ENCODE peak calls at places on chromosome X, in ten cellular contexts. X is stomach, C is A549, R is Peyer's patch, M is K562, Y is GM12891, D is body of pancreas, T is right lobe of liver, O is GM12892, L is endothelial cell of umbilical vein. N is an unnamed sample.

GRCh38 chrX:148771440-148771839 is 271.0 kb downstream of the AFF2 start:
- DNase-seq in X (no peak), C (no peak), R (no peak), M (no peak), Y (no peak), D (no peak), T (no peak), O (no peak), L (peak), N (no peak)

GRCh38 chrX:153941331-153942252 is 2.9 kb downstream of the RENBP start:
- DNase-seq in X (no peak), C (no peak), R (no peak), M (no peak), Y (no peak), D (no peak), T (no peak), O (no peak), L (no peak), N (no peak)

GRCh38 chrX:136126892-136127406 is 20.4 kb upstream of the FHL1 start:
- DNase-seq in X (no peak), C (no peak), R (no peak), M (no peak), Y (no peak), D (no peak), T (no peak), O (no peak), L (no peak), N (no peak)

GRCh38 chrX:13101439-13102139 is 57.2 kb upstream of the FAM9C start:
- DNase-seq in X (peak), C (peak), R (peak), M (peak), Y (no peak), D (peak), T (no peak), O (no peak), L (peak), N (no peak)

GRCh38 chrX:18173494-18174180 is 47.0 kb downstream of the BEND2 start:
- DNase-seq in X (no peak), C (no peak), R (no peak), M (peak), Y (no peak), D (no peak), T (no peak), O (no peak), L (no peak), N (no peak)

GRCh38 chrX:374566-374965 is 12.1 kb downstream of the PPP2R3B start:
- DNase-seq in X (no peak), C (no peak), R (no peak), M (no peak), Y (no peak), D (no peak), T (no peak), O (no peak), L (no peak), N (no peak)

GRCh38 chrX:1453390-1453783 is 678 bp upstream of the ASMTL start:
- DNase-seq in X (no peak), C (no peak), R (no peak), M (no peak), Y (no peak), D (no peak), T (peak), O (no peak), L (no peak), N (peak)

GRCh38 chrX:110412971-110413726 is 54.5 kb downstream of the RTL9 start:
- DNase-seq in X (peak), C (peak), R (peak), M (peak), Y (peak), D (peak), T (peak), O (peak), L (peak), N (peak)

GRCh38 chrX:123625952-123626351 is 106.9 kb downstream of the THOC2 start:
- DNase-seq in X (no peak), C (no peak), R (no peak), M (no peak), Y (no peak), D (no peak), T (no peak), O (no peak), L (no peak), N (no peak)

GRCh38 chrX:15854080-15854655 is 445 bp downstream of the AP1S2 start:
- DNase-seq in X (peak), C (peak), R (peak), M (peak), Y (no peak), D (peak), T (peak), O (peak), L (no peak), N (no peak)

GRCh38 chrX:112211459-112211858 is 128.9 kb upstream of the TRPC5 start:
- DNase-seq in X (no peak), C (no peak), R (no peak), M (no peak), Y (no peak), D (no peak), T (no peak), O (no peak), L (no peak), N (no peak)

GRCh38 chrX:110600745-110601310 is 194.8 kb downstream of the CHRDL1 start:
- DNase-seq in X (no peak), C (no peak), R (no peak), M (no peak), Y (no peak), D (no peak), T (no peak), O (no peak), L (no peak), N (no peak)

GRCh38 chrX:107135076-107135964 is 16.7 kb upstream of the RBM41 start:
- DNase-seq in X (no peak), C (peak), R (peak), M (no peak), Y (no peak), D (no peak), T (no peak), O (no peak), L (no peak), N (no peak)

GRCh38 chrX:129931411-129932136 is 25.6 kb downstream of the UTP14A start:
- DNase-seq in X (peak), C (peak), R (peak), M (peak), Y (peak), D (peak), T (peak), O (peak), L (peak), N (peak)

GRCh38 chrX:30364229-30364628 is 55.0 kb upstream of the NR0B1 start:
- DNase-seq in X (no peak), C (no peak), R (no peak), M (no peak), Y (no peak), D (peak), T (no peak), O (no peak), L (no peak), N (no peak)

GRCh38 chrX:40734956-40735317 is 405 bp downstream of the MED14 start:
- DNase-seq in X (no peak), C (peak), R (peak), M (no peak), Y (no peak), D (peak), T (peak), O (no peak), L (peak), N (no peak)

GRCh38 chrX:73266766-73267165 is 52.1 kb upstream of the NAP1L2 start:
- DNase-seq in X (no peak), C (no peak), R (no peak), M (no peak), Y (no peak), D (no peak), T (no peak), O (no peak), L (no peak), N (no peak)

GRCh38 chrX:107823456-107823855 is 2.2 kb upstream of the MID2 start:
- DNase-seq in X (no peak), C (no peak), R (no peak), M (no peak), Y (no peak), D (no peak), T (no peak), O (no peak), L (peak), N (no peak)

GRCh38 chrX:17787557-17787956 is 50.3 kb downstream of the SCML1 start:
- DNase-seq in X (no peak), C (no peak), R (no peak), M (no peak), Y (no peak), D (no peak), T (no peak), O (no peak), L (no peak), N (no peak)

GRCh38 chrX:40282901-40283674 is 185.3 kb upstream of the BCOR start:
- DNase-seq in X (no peak), C (no peak), R (no peak), M (no peak), Y (no peak), D (no peak), T (no peak), O (no peak), L (no peak), N (no peak)

GRCh38 chrX:14064632-14065432 is 35.1 kb upstream of the GEMIN8 start:
- DNase-seq in X (no peak), C (peak), R (peak), M (peak), Y (no peak), D (no peak), T (no peak), O (no peak), L (no peak), N (no peak)

GRCh38 chrX:103839404-103839803 is 7.3 kb upstream of the RAB9B start:
- DNase-seq in X (no peak), C (no peak), R (no peak), M (no peak), Y (no peak), D (no peak), T (no peak), O (no peak), L (no peak), N (no peak)

GRCh38 chrX:2794336-2794735 is 34.4 kb upstream of the GYG2 start:
- DNase-seq in X (no peak), C (no peak), R (no peak), M (no peak), Y (no peak), D (no peak), T (no peak), O (no peak), L (no peak), N (no peak)

GRCh38 chrX:129777218-129777768 is 2.5 kb upstream of the SASH3 start:
- DNase-seq in X (peak), C (no peak), R (peak), M (no peak), Y (no peak), D (peak), T (peak), O (peak), L (peak), N (no peak)

GRCh38 chrX:116726806-116727205 is 264.0 kb upstream of the CT83 start:
- DNase-seq in X (no peak), C (no peak), R (no peak), M (no peak), Y (no peak), D (no peak), T (no peak), O (no peak), L (no peak), N (no peak)

GRCh38 chrX:40243699-40244098 is 145.9 kb upstream of the BCOR start:
- DNase-seq in X (no peak), C (no peak), R (no peak), M (no peak), Y (no peak), D (no peak), T (no peak), O (no peak), L (no peak), N (no peak)

GRCh38 chrX:86023806-86024205 is 23.6 kb downstream of the CHM start:
- DNase-seq in X (no peak), C (no peak), R (no peak), M (no peak), Y (no peak), D (no peak), T (no peak), O (no peak), L (no peak), N (no peak)

GRCh38 chrX:129323115-129323514 is 200.2 kb downstream of the SMARCA1 start:
- DNase-seq in X (no peak), C (no peak), R (no peak), M (no peak), Y (no peak), D (no peak), T (no peak), O (no peak), L (no peak), N (no peak)

GRCh38 chrX:110852180-110852579 is 56.6 kb upstream of the CHRDL1 start:
- DNase-seq in X (no peak), C (peak), R (no peak), M (peak), Y (no peak), D (no peak), T (no peak), O (no peak), L (no peak), N (no peak)

GRCh38 chrX:41922694-41923171 is 621 bp downstream of the CASK start:
- DNase-seq in X (no peak), C (peak), R (peak), M (no peak), Y (no peak), D (peak), T (peak), O (no peak), L (peak), N (no peak)

GRCh38 chrX:81791086-81791485 is 589.2 kb downstream of the SH3BGRL start:
- DNase-seq in X (no peak), C (no peak), R (no peak), M (no peak), Y (no peak), D (no peak), T (no peak), O (no peak), L (no peak), N (no peak)

GRCh38 chrX:57595381-57595811 is 3.6 kb downstream of the ZXDB start:
- DNase-seq in X (no peak), C (peak), R (no peak), M (no peak), Y (no peak), D (no peak), T (no peak), O (no peak), L (peak), N (no peak)

GRCh38 chrX:16185725-16186136 is 18.4 kb downstream of the MAGEB17 start:
- DNase-seq in X (no peak), C (peak), R (no peak), M (peak), Y (no peak), D (no peak), T (no peak), O (no peak), L (peak), N (peak)

GRCh38 chrX:54745676-54746075 is 52.4 kb downstream of the ITIH6 start:
- DNase-seq in X (peak), C (no peak), R (no peak), M (no peak), Y (no peak), D (peak), T (peak), O (no peak), L (no peak), N (no peak)

GRCh38 chrX:48945517-48946348 is 11.7 kb downstream of the OTUD5 start:
- DNase-seq in X (peak), C (peak), R (peak), M (peak), Y (no peak), D (peak), T (peak), O (no peak), L (peak), N (no peak)

GRCh38 chrX:120250522-120251271 is at the start of gene ZBTB33:
- DNase-seq in X (peak), C (peak), R (peak), M (peak), Y (peak), D (peak), T (peak), O (peak), L (peak), N (peak)
- TF ChIP-seq POLR2A in X (no peak), C (peak), R (peak), M (peak), Y (no peak), D (peak), T (peak), O (no peak), L (no peak), N (peak)

DNA sequence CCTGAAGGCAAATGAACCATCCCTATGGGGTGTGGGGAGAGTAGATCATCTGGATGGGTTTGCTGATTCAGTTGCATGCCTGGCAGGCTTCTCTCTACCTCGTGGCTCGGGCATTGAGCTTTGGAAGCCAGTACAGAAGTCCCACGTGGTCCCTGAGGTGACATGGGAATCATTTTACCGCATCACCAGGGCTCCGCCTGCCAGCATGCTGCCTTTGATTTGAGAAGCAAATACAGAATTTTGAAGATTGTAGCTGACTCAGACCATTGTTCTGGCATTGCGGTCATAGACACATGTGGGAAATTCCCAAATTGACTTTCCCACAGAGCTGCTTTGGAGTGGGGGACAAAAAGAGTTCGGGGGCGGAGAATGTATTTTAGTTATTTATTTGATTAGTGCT is 79.1 kb downstream of the NHSL2 start:
- DNase-seq in X (no peak), C (peak), R (no peak), M (no peak), Y (no peak), D (peak), T (no peak), O (no peak), L (no peak), N (no peak)
- TF ChIP-seq POLR2A in X (no peak), C (no peak), R (no peak), M (no peak), Y (no peak), D (no peak), T (no peak), O (no peak), L (no peak), N (no peak)

GRCh38 chrX:102604327-102604726 is 5.0 kb downstream of the ARMCX5 start:
- DNase-seq in X (no peak), C (no peak), R (no peak), M (no peak), Y (no peak), D (no peak), T (no peak), O (no peak), L (no peak), N (no peak)

GRCh38 chrX:102599950-102600579 is 750 bp downstream of the ARMCX5 start:
- DNase-seq in X (no peak), C (peak), R (no peak), M (no peak), Y (no peak), D (no peak), T (no peak), O (no peak), L (peak), N (no peak)

DNA sequence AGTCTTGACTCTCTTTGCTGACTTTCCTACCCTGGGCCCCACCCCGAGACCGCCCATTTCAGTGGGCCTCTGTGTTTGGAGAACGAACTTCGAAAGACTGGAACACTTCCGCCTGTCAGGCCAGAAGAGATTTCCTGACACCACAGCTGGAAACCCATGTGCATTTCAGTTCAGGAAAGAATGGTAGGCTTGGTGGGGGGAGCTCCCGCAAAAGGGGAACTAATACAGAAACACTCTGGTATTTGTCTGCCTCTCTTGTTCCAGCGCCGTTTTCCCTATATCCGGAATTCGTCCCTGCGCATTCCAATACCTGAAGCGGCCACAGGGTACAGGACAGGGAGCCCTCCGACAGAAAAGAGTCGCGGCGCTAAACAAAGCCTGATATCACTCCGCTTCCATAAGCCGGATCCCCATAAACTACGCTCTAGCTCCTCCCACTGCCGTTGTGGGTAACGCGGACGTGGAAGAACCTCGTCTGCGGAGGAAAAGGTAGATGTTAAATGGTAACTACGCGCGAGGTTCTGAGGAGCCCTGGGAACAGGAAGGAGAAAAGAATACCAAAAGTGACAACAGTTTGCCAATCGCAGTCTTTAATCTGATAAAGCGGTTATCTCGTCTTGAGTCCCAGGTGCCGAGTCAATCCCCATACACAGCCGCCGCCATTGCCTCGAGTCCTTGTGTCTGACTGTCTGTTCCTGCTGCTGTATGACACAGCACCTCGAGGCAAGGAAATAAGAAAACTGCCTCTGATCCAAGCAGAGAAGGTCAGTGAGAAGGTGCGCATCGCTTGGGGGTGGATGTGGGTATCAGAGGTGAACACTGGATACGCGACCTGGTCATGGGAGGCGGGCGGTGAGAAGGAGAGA is at the start of gene ARMCX5:
- DNase-seq in X (peak), C (peak), R (peak), M (peak), Y (peak), D (peak), T (peak), O (no peak), L (peak), N (peak)
- TF ChIP-seq POLR2A in X (no peak), C (peak), R (peak), M (peak), Y (peak), D (peak), T (peak), O (peak), L (peak), N (peak)

GRCh38 chrX:118100091-118100490 is 16.5 kb downstream of the KLHL13 start:
- DNase-seq in X (no peak), C (no peak), R (no peak), M (no peak), Y (no peak), D (no peak), T (no peak), O (no peak), L (no peak), N (no peak)
- TF ChIP-seq POLR2A in X (no peak), C (no peak), R (no peak), M (no peak), Y (no peak), D (no peak), T (no peak), O (no peak), L (no peak), N (no peak)